ENCODE peak calls at places on chromosome 17, in eight cellular contexts. I is hypothalamus, O is body of pancreas, P is upper lobe of right lung, U is left cardiac atrium, Z is NT2/D1, Q is C1 segment of cervical spinal cord, C is ovary. R is an unnamed sample.

GRCh38 chr17:21376835-21377690 is 906 bp downstream of the KCNJ12 start:
- DNase-seq in I (no peak), O (no peak), P (no peak), U (peak), Z (no peak), Q (no peak), C (no peak), R (no peak)

GRCh38 chr17:69175262-69175811 is 33.6 kb upstream of the ABCA6 start:
- DNase-seq in I (no peak), O (no peak), P (no peak), U (no peak), Z (no peak), Q (no peak), C (no peak), R (no peak)

GRCh38 chr17:61167050-61167449 is 232.6 kb upstream of the TBX2 start:
- DNase-seq in I (no peak), O (no peak), P (no peak), U (no peak), Z (no peak), Q (no peak), C (no peak), R (no peak)

GRCh38 chr17:82598256-82599011 is 49.8 kb downstream of the WDR45B start:
- DNase-seq in I (no peak), O (no peak), P (no peak), U (no peak), Z (no peak), Q (no peak), C (no peak), R (no peak)

GRCh38 chr17:3892095-3892998 is 506 bp downstream of the CAMKK1 start:
- DNase-seq in I (peak), O (peak), P (peak), U (peak), Z (no peak), Q (peak), C (peak), R (peak)

GRCh38 chr17:57806083-57806830 is 43.6 kb downstream of the MRPS23 start:
- DNase-seq in I (no peak), O (no peak), P (no peak), U (no peak), Z (no peak), Q (no peak), C (no peak), R (no peak)

GRCh38 chr17:80006339-80006720 is 29.3 kb downstream of the TBC1D16 start:
- DNase-seq in I (no peak), O (no peak), P (no peak), U (no peak), Z (no peak), Q (no peak), C (no peak), R (no peak)

GRCh38 chr17:67260051-67260987 is 15.3 kb upstream of the HELZ start:
- DNase-seq in I (no peak), O (no peak), P (peak), U (no peak), Z (no peak), Q (no peak), C (peak), R (peak)

GRCh38 chr17:33981713-33982601 is 273.1 kb upstream of the CCL2 start:
- DNase-seq in I (no peak), O (no peak), P (no peak), U (no peak), Z (no peak), Q (no peak), C (no peak), R (no peak)

GRCh38 chr17:41171881-41172280 is 3.9 kb upstream of the KRTAP4-3 start:
- DNase-seq in I (no peak), O (no peak), P (no peak), U (no peak), Z (no peak), Q (no peak), C (no peak), R (no peak)

R was measured in cardiac septum.